ENCODE peak calls at places on chromosomes 5 and 9, in ten cellular contexts. A, U, V, F, W, C, I, Q, N and B are unnamed samples.

GRCh38 chr5:112479418-112479817 is 60.3 kb upstream of the EPB41L4A start:
- DNase-seq in A (no peak), I (no peak), W (no peak), V (peak; percentile 74), N (peak; percentile 50), U (no peak), F (no peak), C (no peak), Q (no peak), B (peak; percentile 29)

GRCh38 chr5:57276353-57276752 is 102.5 kb downstream of the GPBP1 start:
- DNase-seq in C (no peak), F (no peak), I (no peak), A (no peak), Q (no peak), W (no peak), U (no peak), N (no peak), V (no peak), B (no peak)

GRCh38 chr5:160054047-160054446 is 45.1 kb downstream of the TTC1 start:
- DNase-seq in Q (no peak), V (no peak), C (no peak), F (no peak), U (no peak), A (no peak), N (no peak), I (no peak), W (no peak), B (no peak)

GRCh38 chr9:9998491-9999287 is 614.1 kb downstream of the PTPRD start:
- DNase-seq in A (no peak), C (no peak), F (no peak), Q (no peak), N (no peak), V (no peak), U (peak; percentile 26), W (no peak), I (no peak), B (no peak)

GRCh38 chr5:9774472-9775079 is 144.4 kb upstream of the TAS2R1 start:
- DNase-seq in A (no peak), F (no peak), W (no peak), V (no peak), Q (no peak), C (no peak), N (no peak), U (no peak), I (no peak), B (no peak)

GRCh38 chr5:74015716-74016115 is 389.7 kb downstream of the ARHGEF28 start:
- DNase-seq in V (no peak), N (no peak), W (no peak), A (no peak), F (no peak), U (no peak), C (no peak), Q (no peak), I (no peak), B (no peak)

GRCh38 chr9:109315889-109316640 is 4.8 kb downstream of the EPB41L4B start:
- DNase-seq in W (peak; percentile 80), Q (no peak), F (peak; percentile 80), I (peak; percentile 88), V (peak; percentile 91), N (peak; percentile 91), C (peak; percentile 85), U (no peak), A (no peak), B (peak; percentile 92)

GRCh38 chr9:88342246-88342645 is 46.0 kb upstream of the SPIN1 start:
- DNase-seq in C (no peak), V (no peak), A (no peak), Q (no peak), N (no peak), U (no peak), I (no peak), F (no peak), W (no peak), B (no peak)

GRCh38 chr9:121599186-121599871 is 52.1 kb upstream of the DAB2IP start:
- DNase-seq in A (no peak), I (peak; percentile 65), C (peak; percentile 67), W (peak; percentile 88), N (peak; percentile 95), V (peak; percentile 83), U (peak; percentile 97), Q (peak; percentile 84), F (peak; percentile 80), B (peak; percentile 90)

GRCh38 chr5:115599502-115599901 is 2.8 kb downstream of the TICAM2 start:
- DNase-seq in A (no peak), V (no peak), U (peak; percentile 36), C (no peak), W (no peak), N (no peak), Q (no peak), F (no peak), I (no peak), B (peak; percentile 25)

GRCh38 chr5:115602585-115603125 is 376 bp upstream of the TICAM2 start:
- DNase-seq in N (no peak), C (no peak), F (no peak), U (no peak), W (no peak), I (no peak), Q (no peak), A (no peak), V (no peak), B (no peak)

GRCh38 chr5:115599924-115600323 is 2.4 kb downstream of the TICAM2 start:
- DNase-seq in W (no peak), U (no peak), C (no peak), I (no peak), A (no peak), V (no peak), F (no peak), N (no peak), Q (no peak), B (no peak)

GRCh38 chr5:115601709-115602584 is at the start of gene TICAM2:
- DNase-seq in W (peak; percentile 67), U (peak; percentile 40), A (peak; percentile 42), I (peak; percentile 68), F (peak; percentile 75), N (peak; percentile 19), Q (peak; percentile 79), V (peak; percentile 29), C (peak; percentile 72), B (peak; percentile 92)

DNA sequence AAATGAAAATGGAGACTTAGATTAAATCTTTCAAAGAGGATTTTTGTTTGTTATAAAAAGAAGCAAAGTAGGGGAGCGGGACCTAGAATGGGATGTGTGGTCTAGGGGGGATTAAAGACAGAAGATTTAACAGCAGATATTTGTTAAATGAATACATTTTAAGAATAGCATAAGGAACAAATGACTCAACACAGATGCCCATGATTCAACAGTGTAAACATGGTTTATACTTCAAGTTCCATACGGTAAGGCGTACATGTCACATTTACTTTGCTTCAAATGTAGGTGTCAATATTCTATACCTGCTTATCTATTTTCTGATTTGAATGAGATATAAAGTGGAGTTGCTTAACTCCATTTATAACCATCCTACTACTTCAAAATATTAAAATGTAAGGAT is 1.5 kb downstream of the TICAM2 start:
- DNase-seq in A (no peak), I (no peak), U (no peak), F (no peak), W (no peak), Q (no peak), N (no peak), V (no peak), C (no peak), B (no peak)
- H3K4me3 ChIP-seq in A (no peak overlapping the region), I (no peak overlapping the region), U (no peak overlapping the region), F (peak overlapping the region; percentile 62), W (peak overlapping the region; percentile 88), Q (peak overlapping the region; percentile 97), N (no peak overlapping the region), V (no peak overlapping the region), C (peak overlapping the region; percentile 99), B (no peak overlapping the region)

GRCh38 chr5:124207118-124207517 is 539.3 kb downstream of the ZNF608 start:
- DNase-seq in V (no peak), Q (no peak), A (no peak), W (no peak), C (no peak), U (no peak), F (no peak), N (no peak), I (no peak), B (no peak)

GRCh38 chr5:124210106-124210918 is 536.1 kb downstream of the ZNF608 start:
- DNase-seq in A (no peak), V (no peak), N (no peak), I (no peak), Q (no peak), C (no peak), W (no peak), U (no peak), F (no peak), B (no peak)

GRCh38 chr5:124203308-124203707 is 543.1 kb downstream of the ZNF608 start:
- DNase-seq in I (no peak), U (no peak), N (no peak), F (no peak), A (no peak), W (no peak), V (no peak), Q (no peak), C (no peak), B (no peak)

GRCh38 chr5:124206540-124206939 is 539.9 kb downstream of the ZNF608 start:
- DNase-seq in N (no peak), F (no peak), W (no peak), V (no peak), I (no peak), C (no peak), U (no peak), A (no peak), Q (no peak), B (no peak)
- H3K4me3 ChIP-seq in N (no peak overlapping the region), F (no peak overlapping the region), W (no peak overlapping the region), V (no peak overlapping the region), I (no peak overlapping the region), C (no peak overlapping the region), U (no peak overlapping the region), A (no peak overlapping the region), Q (no peak overlapping the region), B (no peak overlapping the region)

GRCh38 chr9:68844623-68845612 is 139.9 kb downstream of the PIP5K1B start:
- DNase-seq in V (no peak), W (peak; percentile 22), U (peak; percentile 12), C (peak; percentile 36), A (no peak), F (no peak), Q (no peak), N (peak; percentile 6), I (peak; percentile 51), B (no peak)
- H3K4me3 ChIP-seq in V (no peak overlapping the region), W (no peak overlapping the region), U (no peak overlapping the region), C (no peak overlapping the region), A (no peak overlapping the region), F (no peak overlapping the region), Q (no peak overlapping the region), N (no peak overlapping the region), I (no peak overlapping the region), B (no peak overlapping the region)

DNA sequence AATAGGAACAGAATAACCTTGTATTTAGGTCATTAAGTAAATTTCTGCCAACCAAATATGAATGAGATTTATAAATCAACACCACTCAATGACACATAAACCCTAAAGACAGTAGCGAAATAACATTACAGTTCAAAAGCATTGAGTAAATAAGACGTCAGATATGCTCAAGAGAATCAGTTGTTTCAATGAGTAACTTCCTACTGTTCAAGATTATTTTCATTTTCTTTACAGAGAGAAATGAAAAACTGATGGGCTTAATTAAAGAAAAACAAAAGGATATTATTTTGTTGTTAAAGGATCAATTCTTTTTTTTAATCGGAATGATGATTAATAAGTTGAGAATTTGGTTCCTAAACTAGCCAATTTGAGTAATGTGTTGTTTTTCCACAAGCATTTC is 150.1 kb downstream of the BNC2 start:
- DNase-seq in N (no peak), Q (no peak), U (no peak), C (no peak), I (no peak), V (no peak), W (no peak), A (no peak), F (no peak), B (no peak)
- H3K4me3 ChIP-seq in N (no peak overlapping the region), Q (no peak overlapping the region), U (no peak overlapping the region), C (no peak overlapping the region), I (no peak overlapping the region), V (no peak overlapping the region), W (no peak overlapping the region), A (no peak overlapping the region), F (no peak overlapping the region), B (no peak overlapping the region)